ENCODE peak calls at places on chromosomes 11 and 22, in ten cellular contexts. G is smooth muscle cell of the brain vasculature, Z is AG04450, M is neuronal stem cell, L is iris pigment epithelial cell, U is RCC 7860, P is choroid plexus epithelial cell, K is psoas muscle, W is GM23248, D is progenitor cell of endocrine pancreas. I is an unnamed sample.

GRCh38 chr11:131428853-131429252 is 58.4 kb downstream of the NTM start:
- DNase-seq in Z (no peak), W (no peak), D (no peak), K (no peak), G (no peak), U (no peak), P (no peak), M (no peak), L (no peak), I (no peak)

GRCh38 chr11:26704249-26704648 is 17.6 kb downstream of the SLC5A12 start:
- DNase-seq in W (peak), M (no peak), U (no peak), G (no peak), D (no peak), K (no peak), Z (no peak), P (peak), L (peak), I (no peak)

GRCh38 chr11:77044356-77044755 is 10.2 kb downstream of the B3GNT6 start:
- DNase-seq in D (no peak), G (no peak), K (no peak), P (no peak), L (no peak), Z (no peak), U (no peak), W (no peak), M (no peak), I (no peak)

GRCh38 chr11:66860449-66860831 is 3.6 kb downstream of the LRFN4 start:
- DNase-seq in M (no peak), K (no peak), D (no peak), L (no peak), U (no peak), G (no peak), P (peak), Z (no peak), W (no peak), I (no peak)

GRCh38 chr11:133040289-133040893 is 491.9 kb downstream of the OPCML start:
- DNase-seq in W (peak), M (no peak), U (no peak), P (no peak), G (no peak), Z (no peak), D (no peak), L (no peak), K (no peak), I (peak)

GRCh38 chr11:109644158-109644557 is 222.2 kb downstream of the C11orf87 start:
- DNase-seq in Z (no peak), K (no peak), G (no peak), M (no peak), U (no peak), P (peak), L (no peak), W (peak), D (no peak), I (no peak)

GRCh38 chr11:126106929-126107328 is 44.3 kb upstream of the CDON start:
- DNase-seq in K (no peak), P (no peak), L (no peak), G (no peak), W (no peak), D (no peak), M (no peak), U (no peak), Z (no peak), I (no peak)

GRCh38 chr11:22808559-22809197 is 20.9 kb downstream of the SVIP start:
- DNase-seq in W (no peak), U (no peak), M (no peak), Z (no peak), D (no peak), P (no peak), G (no peak), K (no peak), L (no peak), I (no peak)

GRCh38 chr11:45144126-45145082 is 2.0 kb upstream of the PRDM11 start:
- DNase-seq in K (no peak), L (no peak), W (no peak), P (no peak), M (no peak), Z (no peak), D (no peak), U (no peak), G (no peak), I (no peak)

GRCh38 chr11:77186302-77186701 is 58.3 kb downstream of the MYO7A start:
- DNase-seq in L (no peak), Z (no peak), M (no peak), P (no peak), W (no peak), D (no peak), K (no peak), U (no peak), G (no peak), I (no peak)

GRCh38 chr11:118382954-118383353 is 18.5 kb upstream of the ATP5MG start:
- DNase-seq in G (no peak), K (no peak), P (no peak), D (no peak), U (no peak), M (no peak), W (no peak), Z (no peak), L (no peak), I (no peak)

GRCh38 chr11:103619480-103619879 is 417.0 kb upstream of the DDI1 start:
- DNase-seq in M (no peak), G (no peak), D (no peak), W (no peak), K (no peak), L (no peak), U (no peak), P (peak), Z (no peak), I (no peak)

GRCh38 chr22:50326959-50327710 is at the start of gene DENND6B:
- DNase-seq in D (peak), W (peak), U (peak), Z (peak), M (peak), L (peak), P (peak), K (peak), G (no peak), I (peak)

GRCh38 chr11:61587541-61587941 is 6.7 kb upstream of the SYT7 start:
- DNase-seq in L (peak), P (peak), W (peak), G (no peak), Z (no peak), K (peak), U (no peak), D (peak), M (peak), I (peak)

GRCh38 chr11:115580927-115581680 is 76.9 kb upstream of the CADM1 start:
- DNase-seq in L (no peak), M (no peak), Z (no peak), U (no peak), G (no peak), D (no peak), K (no peak), P (no peak), W (no peak), I (no peak)

GRCh38 chr11:18105086-18105801 is 638 bp downstream of the SAAL1 start:
- DNase-seq in P (no peak), L (no peak), W (no peak), K (no peak), U (no peak), G (no peak), Z (no peak), D (no peak), M (no peak), I (no peak)

GRCh38 chr11:74238243-74238642 is 67.2 kb downstream of the PPME1 start:
- DNase-seq in P (no peak), M (no peak), L (no peak), W (no peak), K (no peak), G (no peak), Z (no peak), U (no peak), D (no peak), I (no peak)

GRCh38 chr22:39243443-39244072 is 1.2 kb downstream of the PDGFB start:
- DNase-seq in Z (no peak), L (no peak), W (no peak), G (no peak), P (no peak), U (peak), D (peak), K (no peak), M (no peak), I (no peak)

GRCh38 chr11:59879534-59879933 is 952 bp downstream of the OOSP3 start:
- DNase-seq in W (no peak), D (no peak), Z (no peak), M (no peak), U (no peak), L (no peak), K (no peak), G (no peak), P (no peak), I (no peak)

GRCh38 chr22:40531951-40532900 is 104.3 kb downstream of the MRTFA start:
- DNase-seq in D (no peak), L (no peak), P (no peak), K (no peak), Z (no peak), U (no peak), W (peak), M (no peak), G (no peak), I (no peak)

GRCh38 chr11:27679136-27680015 is 20.9 kb downstream of the BDNF start:
- DNase-seq in U (no peak), K (no peak), W (no peak), Z (no peak), P (peak), M (no peak), D (no peak), L (peak), G (no peak), I (no peak)

GRCh38 chr11:113314389-113315301 is at the start of gene TTC12:
- DNase-seq in L (peak), Z (peak), W (peak), K (peak), M (peak), G (peak), U (peak), P (peak), D (peak), I (peak)

GRCh38 chr11:18715476-18715875 is 10.5 kb downstream of the IGSF22 start:
- DNase-seq in P (no peak), M (no peak), D (no peak), U (no peak), Z (no peak), K (no peak), L (no peak), W (no peak), G (no peak), I (no peak)

GRCh38 chr11:68113986-68114385 is 7.2 kb downstream of the CHKA start:
- DNase-seq in W (peak), M (no peak), U (no peak), G (no peak), P (peak), K (no peak), Z (peak), L (peak), D (no peak), I (no peak)

GRCh38 chr22:44570476-44571445 is 72.7 kb upstream of the RTL6 start:
- DNase-seq in Z (no peak), L (no peak), W (no peak), K (peak), D (no peak), G (no peak), M (no peak), P (no peak), U (no peak), I (no peak)

GRCh38 chr22:48560836-48561235 is 1266.8 kb downstream of the BRD1 start:
- DNase-seq in L (no peak), D (no peak), P (no peak), Z (no peak), W (no peak), M (no peak), G (no peak), U (no peak), K (no peak), I (no peak)

GRCh38 chr11:84289381-84289906 is 1003.3 kb upstream of the CCDC90B start:
- DNase-seq in D (no peak), W (peak), Z (peak), P (peak), L (peak), U (peak), G (no peak), M (no peak), K (no peak), I (no peak)

GRCh38 chr22:23033116-23033905 is 37.0 kb upstream of the GNAZ start:
- DNase-seq in W (no peak), K (no peak), D (no peak), U (no peak), M (no peak), Z (no peak), L (no peak), P (no peak), G (no peak), I (no peak)

GRCh38 chr11:130872961-130873360 is 43.3 kb downstream of the SNX19 start:
- DNase-seq in L (peak), K (no peak), W (peak), G (no peak), Z (peak), U (no peak), D (no peak), M (no peak), P (peak), I (no peak)

GRCh38 chr11:61893981-61894380 is 2.6 kb upstream of the FADS3 start:
- DNase-seq in W (peak), G (no peak), K (no peak), M (no peak), Z (peak), P (peak), D (no peak), L (peak), U (peak), I (no peak)

GRCh38 chr22:35612903-35613302 is 4.2 kb downstream of the MB start:
- DNase-seq in L (no peak), G (no peak), Z (no peak), U (no peak), W (no peak), D (no peak), M (no peak), K (peak), P (no peak), I (no peak)

GRCh38 chr22:41146573-41146972 is 54.2 kb downstream of the EP300 start:
- DNase-seq in W (peak), L (peak), M (no peak), D (no peak), G (no peak), Z (no peak), K (no peak), U (no peak), P (peak), I (no peak)

GRCh38 chr11:71240865-71241691 is 11.3 kb downstream of the SHANK2 start:
- DNase-seq in L (peak), Z (peak), P (peak), G (peak), D (no peak), M (no peak), K (peak), W (peak), U (peak), I (no peak)

GRCh38 chr22:45013138-45013537 is 3.3 kb upstream of the PHF21B start:
- DNase-seq in M (no peak), G (no peak), P (no peak), U (no peak), Z (no peak), K (no peak), W (no peak), L (no peak), D (no peak), I (no peak)

GRCh38 chr11:69173925-69174591 is 18.3 kb downstream of the SMIM38 start:
- DNase-seq in P (no peak), M (no peak), Z (peak), W (no peak), G (no peak), K (no peak), U (no peak), D (no peak), L (peak), I (no peak)

GRCh38 chr11:64057890-64058289 is 22.2 kb downstream of the FLRT1 start:
- DNase-seq in P (no peak), Z (no peak), K (no peak), U (no peak), M (no peak), W (no peak), L (no peak), D (no peak), G (no peak), I (no peak)

GRCh38 chr11:79501688-79502087 is 60.9 kb upstream of the TENM4 start:
- DNase-seq in P (no peak), U (no peak), G (no peak), D (no peak), M (no peak), K (no peak), W (no peak), L (no peak), Z (no peak), I (no peak)

GRCh38 chr22:44845191-44845590 is 92.8 kb downstream of the ARHGAP8 start:
- DNase-seq in G (no peak), U (no peak), M (no peak), L (no peak), Z (no peak), K (peak), D (no peak), W (no peak), P (no peak), I (no peak)

I was measured in endothelial cell.